ENCODE peak calls at places on chromosomes 3 and 15, in seven cellular contexts. One of them, this sample, is unnamed.

GRCh38 chr3:54120657-54121403 is 1.5 kb upstream of the CACNA2D3 start:
- DNase-seq in ovary: peak
- DNase-seq in fibroblast of mammary gland: no peak
- DNase-seq in H1: no peak
- DNase-seq in GM13977: peak
- DNase-seq in lower lobe of right lung: peak
- DNase-seq in A549: peak
- DNase-seq in this sample: no peak

GRCh38 chr15:25674948-25675347 is 188.2 kb downstream of the ATP10A start:
- DNase-seq in ovary: no peak
- DNase-seq in fibroblast of mammary gland: no peak
- DNase-seq in H1: no peak
- DNase-seq in GM13977: no peak
- DNase-seq in lower lobe of right lung: no peak
- DNase-seq in A549: no peak
- DNase-seq in this sample: no peak

GRCh38 chr3:8653800-8654408 is 9.3 kb upstream of the SSUH2 start:
- DNase-seq in ovary: no peak
- DNase-seq in fibroblast of mammary gland: no peak
- DNase-seq in H1: no peak
- DNase-seq in GM13977: no peak
- DNase-seq in lower lobe of right lung: no peak
- DNase-seq in A549: no peak
- DNase-seq in this sample: no peak

GRCh38 chr15:64143276-64143675 is 8.3 kb upstream of the SNX22 start:
- DNase-seq in ovary: no peak
- DNase-seq in fibroblast of mammary gland: no peak
- DNase-seq in H1: no peak
- DNase-seq in GM13977: no peak
- DNase-seq in lower lobe of right lung: no peak
- DNase-seq in A549: no peak
- DNase-seq in this sample: no peak

GRCh38 chr15:94584833-94585244 is 353.5 kb downstream of the MCTP2 start:
- DNase-seq in ovary: peak
- DNase-seq in fibroblast of mammary gland: no peak
- DNase-seq in H1: no peak
- DNase-seq in GM13977: peak
- DNase-seq in lower lobe of right lung: no peak
- DNase-seq in A549: no peak
- DNase-seq in this sample: no peak

GRCh38 chr15:67051088-67051659 is 14.2 kb upstream of the SMAD3 start:
- DNase-seq in ovary: no peak
- DNase-seq in fibroblast of mammary gland: no peak
- DNase-seq in H1: no peak
- DNase-seq in GM13977: no peak
- DNase-seq in lower lobe of right lung: no peak
- DNase-seq in A549: no peak
- DNase-seq in this sample: no peak

GRCh38 chr15:101123222-101123910 is 128.5 kb downstream of the CHSY1 start:
- DNase-seq in ovary: no peak
- DNase-seq in fibroblast of mammary gland: peak
- DNase-seq in H1: no peak
- DNase-seq in GM13977: no peak
- DNase-seq in lower lobe of right lung: no peak
- DNase-seq in A549: no peak
- DNase-seq in this sample: no peak

GRCh38 chr3:120170223-120170622 is 76.0 kb upstream of the GSK3B start:
- DNase-seq in ovary: no peak
- DNase-seq in fibroblast of mammary gland: peak
- DNase-seq in H1: no peak
- DNase-seq in GM13977: no peak
- DNase-seq in lower lobe of right lung: no peak
- DNase-seq in A549: peak
- DNase-seq in this sample: no peak

GRCh38 chr3:16618721-16619120 is 13.5 kb upstream of the DAZL start:
- DNase-seq in ovary: no peak
- DNase-seq in fibroblast of mammary gland: peak
- DNase-seq in H1: no peak
- DNase-seq in GM13977: no peak
- DNase-seq in lower lobe of right lung: no peak
- DNase-seq in A549: no peak
- DNase-seq in this sample: no peak

GRCh38 chr3:143252931-143253330 is 133.4 kb downstream of the CHST2 start:
- DNase-seq in ovary: no peak
- DNase-seq in fibroblast of mammary gland: peak
- DNase-seq in H1: no peak
- DNase-seq in GM13977: no peak
- DNase-seq in lower lobe of right lung: no peak
- DNase-seq in A549: no peak
- DNase-seq in this sample: no peak

GRCh38 chr3:15952543-15953175 is 154.9 kb upstream of the ANKRD28 start:
- DNase-seq in ovary: no peak
- DNase-seq in fibroblast of mammary gland: peak
- DNase-seq in H1: no peak
- DNase-seq in GM13977: no peak
- DNase-seq in lower lobe of right lung: no peak
- DNase-seq in A549: no peak
- DNase-seq in this sample: no peak

GRCh38 chr15:90667063-90667754 is 49.9 kb upstream of the BLM start:
- DNase-seq in ovary: no peak
- DNase-seq in fibroblast of mammary gland: peak
- DNase-seq in H1: no peak
- DNase-seq in GM13977: no peak
- DNase-seq in lower lobe of right lung: no peak
- DNase-seq in A549: no peak
- DNase-seq in this sample: no peak

GRCh38 chr3:151806838-151807237 is 7.1 kb upstream of the AADAC start:
- DNase-seq in ovary: no peak
- DNase-seq in fibroblast of mammary gland: no peak
- DNase-seq in H1: no peak
- DNase-seq in GM13977: no peak
- DNase-seq in lower lobe of right lung: no peak
- DNase-seq in A549: no peak
- DNase-seq in this sample: no peak

GRCh38 chr15:96121066-96121465 is 209.4 kb upstream of the NR2F2 start:
- DNase-seq in ovary: no peak
- DNase-seq in fibroblast of mammary gland: no peak
- DNase-seq in H1: no peak
- DNase-seq in GM13977: no peak
- DNase-seq in lower lobe of right lung: no peak
- DNase-seq in A549: no peak
- DNase-seq in this sample: no peak

GRCh38 chr3:72137865-72138861 is 353.2 kb upstream of the PROK2 start:
- DNase-seq in ovary: no peak
- DNase-seq in fibroblast of mammary gland: no peak
- DNase-seq in H1: no peak
- DNase-seq in GM13977: no peak
- DNase-seq in lower lobe of right lung: no peak
- DNase-seq in A549: no peak
- DNase-seq in this sample: no peak

GRCh38 chr15:38069001-38069400 is 134.6 kb downstream of the TMCO5A start:
- DNase-seq in ovary: no peak
- DNase-seq in fibroblast of mammary gland: peak
- DNase-seq in H1: no peak
- DNase-seq in GM13977: peak
- DNase-seq in lower lobe of right lung: no peak
- DNase-seq in A549: peak
- DNase-seq in this sample: no peak

GRCh38 chr3:120516142-120516541 is 65.3 kb upstream of the FSTL1 start:
- DNase-seq in ovary: no peak
- DNase-seq in fibroblast of mammary gland: no peak
- DNase-seq in H1: no peak
- DNase-seq in GM13977: no peak
- DNase-seq in lower lobe of right lung: no peak
- DNase-seq in A549: no peak
- DNase-seq in this sample: no peak

GRCh38 chr3:129238945-129239705 is 10.3 kb upstream of the COPG1 start:
- DNase-seq in ovary: no peak
- DNase-seq in fibroblast of mammary gland: peak
- DNase-seq in H1: no peak
- DNase-seq in GM13977: no peak
- DNase-seq in lower lobe of right lung: peak
- DNase-seq in A549: peak
- DNase-seq in this sample: no peak

GRCh38 chr3:32176989-32177701 is 61.3 kb upstream of the CMTM8 start:
- DNase-seq in ovary: no peak
- DNase-seq in fibroblast of mammary gland: peak
- DNase-seq in H1: peak
- DNase-seq in GM13977: peak
- DNase-seq in lower lobe of right lung: no peak
- DNase-seq in A549: peak
- DNase-seq in this sample: no peak

GRCh38 chr3:97658670-97659285 is 105.8 kb upstream of the ARL6 start:
- DNase-seq in ovary: no peak
- DNase-seq in fibroblast of mammary gland: peak
- DNase-seq in H1: no peak
- DNase-seq in GM13977: peak
- DNase-seq in lower lobe of right lung: no peak
- DNase-seq in A549: peak
- DNase-seq in this sample: no peak
- TF ChIP-seq CTCF in ovary: no peak
- TF ChIP-seq CTCF in fibroblast of mammary gland: peak
- TF ChIP-seq CTCF in H1: no peak
- TF ChIP-seq CTCF in GM13977: peak
- TF ChIP-seq CTCF in lower lobe of right lung: peak
- TF ChIP-seq CTCF in A549: peak
- TF ChIP-seq CTCF in this sample: peak

DNA sequence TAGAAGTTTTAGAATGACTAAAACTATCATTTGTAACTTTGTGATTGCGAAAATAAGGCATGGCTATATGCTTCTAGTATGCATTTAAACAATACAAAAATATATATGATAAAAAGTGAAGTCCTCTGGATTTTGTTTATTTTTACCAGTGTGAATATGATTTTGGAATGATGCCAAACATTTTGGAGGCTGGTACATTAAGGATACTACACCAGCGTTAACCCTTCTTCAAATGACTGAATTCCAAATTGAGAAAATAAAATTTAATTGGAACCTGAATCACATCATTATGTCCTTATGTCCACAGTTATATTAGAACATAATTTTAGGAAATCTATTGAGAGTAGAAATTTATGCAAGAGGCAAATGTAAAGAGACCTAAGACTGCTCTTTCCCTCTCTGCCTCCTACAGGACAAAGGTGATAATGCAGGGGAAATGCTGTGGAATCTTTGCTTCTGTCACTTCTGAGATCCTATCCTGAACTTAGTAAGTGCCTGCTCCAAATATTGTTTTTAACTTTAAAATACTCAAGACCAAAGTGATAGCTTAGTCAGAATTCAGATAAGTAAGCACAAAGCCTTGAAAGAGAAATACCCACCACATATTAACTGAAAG is 121.1 kb upstream of the NANOGP8 start:
- DNase-seq in ovary: no peak
- DNase-seq in fibroblast of mammary gland: peak
- DNase-seq in H1: no peak
- DNase-seq in GM13977: peak
- DNase-seq in lower lobe of right lung: no peak
- DNase-seq in A549: peak
- DNase-seq in this sample: no peak
- TF ChIP-seq CTCF in ovary: no peak
- TF ChIP-seq CTCF in fibroblast of mammary gland: peak
- TF ChIP-seq CTCF in H1: no peak
- TF ChIP-seq CTCF in GM13977: peak
- TF ChIP-seq CTCF in lower lobe of right lung: peak
- TF ChIP-seq CTCF in A549: peak
- TF ChIP-seq CTCF in this sample: peak

GRCh38 chr3:40332684-40333083 is 23.2 kb downstream of the EIF1B start:
- DNase-seq in ovary: no peak
- DNase-seq in fibroblast of mammary gland: no peak
- DNase-seq in H1: no peak
- DNase-seq in GM13977: no peak
- DNase-seq in lower lobe of right lung: no peak
- DNase-seq in A549: no peak
- DNase-seq in this sample: no peak

GRCh38 chr3:40325465-40325864 is 16.0 kb downstream of the EIF1B start:
- DNase-seq in ovary: no peak
- DNase-seq in fibroblast of mammary gland: no peak
- DNase-seq in H1: no peak
- DNase-seq in GM13977: no peak
- DNase-seq in lower lobe of right lung: no peak
- DNase-seq in A549: no peak
- DNase-seq in this sample: no peak

GRCh38 chr3:40333416-40333815 is 23.9 kb downstream of the EIF1B start:
- DNase-seq in ovary: no peak
- DNase-seq in fibroblast of mammary gland: no peak
- DNase-seq in H1: no peak
- DNase-seq in GM13977: no peak
- DNase-seq in lower lobe of right lung: no peak
- DNase-seq in A549: no peak
- DNase-seq in this sample: no peak

GRCh38 chr3:40324621-40325020 is 15.1 kb downstream of the EIF1B start:
- DNase-seq in ovary: no peak
- DNase-seq in fibroblast of mammary gland: no peak
- DNase-seq in H1: no peak
- DNase-seq in GM13977: no peak
- DNase-seq in lower lobe of right lung: no peak
- DNase-seq in A549: no peak
- DNase-seq in this sample: no peak

GRCh38 chr3:40329081-40329480 is 19.6 kb downstream of the EIF1B start:
- DNase-seq in ovary: no peak
- DNase-seq in fibroblast of mammary gland: no peak
- DNase-seq in H1: no peak
- DNase-seq in GM13977: no peak
- DNase-seq in lower lobe of right lung: no peak
- DNase-seq in A549: no peak
- DNase-seq in this sample: no peak
- TF ChIP-seq CTCF in ovary: no peak
- TF ChIP-seq CTCF in fibroblast of mammary gland: no peak
- TF ChIP-seq CTCF in H1: no peak
- TF ChIP-seq CTCF in GM13977: no peak
- TF ChIP-seq CTCF in lower lobe of right lung: no peak
- TF ChIP-seq CTCF in A549: no peak
- TF ChIP-seq CTCF in this sample: no peak

DNA sequence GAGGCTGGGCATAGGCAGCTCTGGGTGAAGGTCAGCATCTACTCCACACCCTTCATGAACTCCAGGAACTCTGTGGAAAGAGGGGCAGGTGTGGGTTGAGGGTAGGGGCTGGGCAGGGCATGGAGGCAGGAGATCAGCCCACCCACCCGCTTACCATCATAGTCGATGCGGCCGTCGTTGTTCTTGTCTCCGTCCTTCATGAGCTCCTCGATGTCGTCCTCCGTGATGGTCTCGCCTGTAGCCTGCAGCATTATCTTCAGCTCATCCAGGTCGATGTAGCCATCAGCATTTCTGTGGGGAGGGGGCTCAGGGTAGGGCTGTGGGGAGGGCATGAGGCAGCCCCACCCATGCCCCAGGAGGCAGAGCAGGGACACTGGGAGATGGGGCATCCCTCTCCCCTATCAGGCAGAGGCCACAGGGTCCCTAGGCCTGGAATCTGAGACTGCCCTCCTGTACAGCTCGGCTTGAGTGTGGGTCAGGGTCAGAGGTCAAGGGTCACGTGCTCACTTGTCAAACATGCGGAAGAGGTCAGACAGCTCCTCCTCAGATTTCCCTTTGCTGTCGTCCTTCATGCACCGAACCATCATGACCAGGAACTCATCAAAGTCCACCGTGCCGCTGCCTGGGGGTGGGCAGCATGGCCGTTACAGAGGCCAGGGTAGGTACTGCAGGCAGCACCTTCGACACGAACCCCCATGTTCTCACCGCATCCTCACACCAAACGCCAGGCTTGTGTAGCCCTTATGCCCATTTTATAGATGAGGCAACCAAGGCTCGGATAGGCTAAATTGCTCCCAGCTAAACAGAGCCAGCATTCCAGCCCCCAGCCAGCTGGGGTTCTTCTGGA is 2.4 kb downstream of the TNNC1 start:
- DNase-seq in ovary: peak
- DNase-seq in fibroblast of mammary gland: no peak
- DNase-seq in H1: no peak
- DNase-seq in GM13977: no peak
- DNase-seq in lower lobe of right lung: no peak
- DNase-seq in A549: no peak
- DNase-seq in this sample: no peak
- TF ChIP-seq CTCF in ovary: no peak
- TF ChIP-seq CTCF in fibroblast of mammary gland: no peak
- TF ChIP-seq CTCF in H1: no peak
- TF ChIP-seq CTCF in GM13977: no peak
- TF ChIP-seq CTCF in lower lobe of right lung: no peak
- TF ChIP-seq CTCF in A549: no peak
- TF ChIP-seq CTCF in this sample: no peak

This sample was measured in mesothelial cell of epicardium.